ENCODE peak calls at places on chromosomes 11 and 22, in six cellular contexts. T is GDM1; C is HFF-Myc; U is transverse colon; E is H9; Y is stimulated activated naive CD8-positive, alpha-beta T cell treated with anti-CD3 and anti-CD28 coated beads, Interleukin-15, Interleukin-2, amounts not matched to agents 100 U/mL and 50 U/mL, for 24 hours. G is an unnamed sample.

GRCh38 chr11:19076744-19077589 is 16.4 kb upstream of the MRGPRX2 start:
- DNase-seq in T (no peak), C (no peak), U (peak), E (peak), Y (peak), G (peak)

GRCh38 chr11:68390315-68390714 is 70.2 kb upstream of the PPP6R3 start:
- DNase-seq in T (no peak), C (no peak), U (no peak), E (no peak), Y (no peak), G (no peak)

GRCh38 chr11:112113539-112114457 is 27.1 kb downstream of the SDHD start:
- DNase-seq in T (no peak), C (peak), U (no peak), E (no peak), Y (no peak), G (peak)

GRCh38 chr22:45627489-45628233 is 44.0 kb upstream of the ATXN10 start:
- DNase-seq in T (no peak), C (no peak), U (no peak), E (no peak), Y (no peak), G (peak)

GRCh38 chr11:121418625-121419114 is 33.4 kb upstream of the SORL1 start:
- DNase-seq in T (no peak), C (no peak), U (peak), E (no peak), Y (peak), G (no peak)

GRCh38 chr22:20211997-20212753 is 55.9 kb downstream of the RTN4R start:
- DNase-seq in T (no peak), C (no peak), U (peak), E (no peak), Y (no peak), G (no peak)

GRCh38 chr22:39471421-39472141 is 14.8 kb downstream of the MGAT3 start:
- DNase-seq in T (no peak), C (no peak), U (peak), E (no peak), Y (no peak), G (no peak)

GRCh38 chr11:125264091-125265022 is 99.8 kb downstream of the PKNOX2 start:
- DNase-seq in T (no peak), C (no peak), U (no peak), E (no peak), Y (no peak), G (no peak)

GRCh38 chr11:120079750-120080610 is 57.9 kb downstream of the TRIM29 start:
- DNase-seq in T (no peak), C (no peak), U (no peak), E (peak), Y (peak), G (peak)

GRCh38 chr11:30049214-30049613 is 32.4 kb upstream of the KCNA4 start:
- DNase-seq in T (no peak), C (no peak), U (no peak), E (no peak), Y (no peak), G (no peak)

GRCh38 chr22:30422481-30423295 is 2.9 kb upstream of the MTFP1 start:
- DNase-seq in T (no peak), C (no peak), U (peak), E (peak), Y (peak), G (peak)

GRCh38 chr11:125457814-125458343 is 38.2 kb downstream of the FEZ1 start:
- DNase-seq in T (no peak), C (no peak), U (peak), E (no peak), Y (no peak), G (peak)

GRCh38 chr11:6616596-6617250 is 2.5 kb downstream of the TPP1 start:
- DNase-seq in T (no peak), C (no peak), U (no peak), E (no peak), Y (no peak), G (no peak)

GRCh38 chr22:33513388-33514336 is 406.6 kb downstream of the LARGE1 start:
- DNase-seq in T (no peak), C (no peak), U (no peak), E (no peak), Y (no peak), G (peak)

GRCh38 chr11:134592391-134592990 is 180.4 kb upstream of the B3GAT1 start:
- DNase-seq in T (peak), C (no peak), U (peak), E (peak), Y (peak), G (peak)

GRCh38 chr22:47158457-47158856 is 396.0 kb downstream of the TBC1D22A start:
- DNase-seq in T (no peak), C (no peak), U (no peak), E (no peak), Y (no peak), G (no peak)

GRCh38 chr22:45552017-45552411 is 49.3 kb downstream of the FBLN1 start:
- DNase-seq in T (no peak), C (no peak), U (no peak), E (peak), Y (no peak), G (no peak)

GRCh38 chr11:62400760-62401159 is 18.1 kb upstream of the SCGB1A1 start:
- DNase-seq in T (no peak), C (peak), U (peak), E (no peak), Y (no peak), G (no peak)

GRCh38 chr22:50712341-50713007 is 25.5 kb upstream of the ACR start:
- DNase-seq in T (no peak), C (no peak), U (no peak), E (no peak), Y (no peak), G (no peak)

GRCh38 chr11:70700453-70700852 is 302.1 kb downstream of the CTTN start:
- DNase-seq in T (no peak), C (no peak), U (no peak), E (no peak), Y (no peak), G (no peak)